ENCODE peak calls at places on chromosomes 12 and 14, in four cellular contexts. M is IMR-90, Y is ascending aorta, B is left ventricle myocardium inferior. A is an unnamed sample.

GRCh38 chr14:74763803-74764531 is 851 bp downstream of the YLPM1 start:
- DNase-seq in M (peak; percentile 17), Y (peak; percentile 63), B (no peak), A (no peak)

GRCh38 chr12:26830358-26830757 is 2.6 kb downstream of the ITPR2 start:
- DNase-seq in M (no peak), Y (no peak), B (no peak), A (no peak)

GRCh38 chr12:128121424-128121823 is 145.5 kb upstream of the TMEM132C start:
- DNase-seq in M (no peak), Y (no peak), B (no peak), A (no peak)

GRCh38 chr12:47085815-47086252 is 6.1 kb upstream of the AMIGO2 start:
- DNase-seq in M (peak; percentile 77), Y (no peak), B (no peak), A (no peak)

GRCh38 chr12:94187351-94187750 is 39.0 kb downstream of the PLXNC1 start:
- DNase-seq in M (no peak), Y (no peak), B (no peak), A (no peak)

GRCh38 chr14:105128059-105128458 is 40.5 kb downstream of the JAG2 start:
- DNase-seq in M (no peak), Y (peak; percentile 34), B (no peak), A (no peak)

GRCh38 chr12:27616356-27617150 is 79.7 kb upstream of the REP15 start:
- DNase-seq in M (no peak), Y (no peak), B (no peak), A (no peak)

GRCh38 chr12:94689646-94690036 is 39.3 kb upstream of the TMCC3 start:
- DNase-seq in M (no peak), Y (no peak), B (no peak), A (no peak)

GRCh38 chr12:40375076-40375475 is 150.3 kb downstream of the LRRK2 start:
- DNase-seq in M (peak; percentile 0), Y (no peak), B (no peak), A (no peak)
- TF ChIP-seq CTCF in M (peak; percentile 26), Y (no peak), B (peak; percentile 24), A (peak; percentile 23)

DNA sequence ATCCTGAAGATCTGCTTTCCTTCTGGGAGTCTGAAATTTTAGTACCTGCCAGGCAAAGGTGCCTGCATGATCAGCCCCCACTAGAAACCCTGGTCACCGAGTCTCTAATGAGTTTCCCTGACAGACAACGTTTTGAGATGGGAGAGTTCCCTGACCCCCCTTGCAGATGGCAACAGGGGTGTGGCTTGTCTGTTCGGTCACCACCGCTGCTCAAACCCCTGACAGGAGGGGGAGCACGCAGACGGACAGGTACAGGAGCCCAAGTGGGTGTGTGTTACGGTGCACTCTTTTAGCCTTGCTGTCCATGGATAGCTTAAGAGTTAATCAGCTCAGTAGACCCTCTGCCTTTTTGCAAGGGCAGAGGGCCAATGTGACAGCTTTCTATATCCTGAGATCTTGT is 19.3 kb upstream of the CDKN3 start:
- DNase-seq in M (no peak), Y (no peak), B (no peak), A (no peak)
- TF ChIP-seq CTCF in M (no peak), Y (no peak), B (no peak), A (no peak)

DNA sequence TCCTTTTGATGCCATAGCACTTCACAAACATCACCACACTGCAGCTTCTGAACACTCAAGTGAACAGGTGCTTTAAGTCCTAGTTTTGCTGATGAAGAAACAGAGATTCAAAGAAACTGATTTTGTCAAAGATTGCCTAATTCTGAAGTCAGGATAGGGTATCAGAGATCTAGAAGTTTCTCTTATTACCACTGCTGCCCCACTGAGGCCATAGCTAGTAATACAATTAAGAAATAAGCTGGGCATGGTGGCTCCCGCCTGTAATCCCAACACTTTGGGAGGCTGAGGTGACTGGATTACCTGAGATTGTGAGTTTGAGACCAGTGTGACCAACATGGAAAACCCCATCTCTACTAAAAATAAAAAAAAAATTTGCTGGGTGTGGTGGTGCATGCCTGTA is 458.3 kb upstream of the SEL1L start:
- DNase-seq in M (no peak), Y (no peak), B (no peak), A (no peak)
- TF ChIP-seq CTCF in M (no peak), Y (no peak), B (peak; percentile 19), A (peak; percentile 14)

GRCh38 chr12:100404769-100405407 is 48.0 kb downstream of the SLC17A8 start:
- DNase-seq in M (peak; percentile 40), Y (no peak), B (no peak), A (no peak)
- TF ChIP-seq CTCF in M (peak; percentile 50), Y (no peak), B (peak; percentile 59), A (peak; percentile 56)